ENCODE peak calls at places on chromosomes 1 and 21, in four cellular contexts. Q is IMR-90, U is K562, T is GM12878. H is an unnamed sample.
A peak's percentile ranks its signal among the peaks of the same experiment; 100 is the strongest.

GRCh38 chr1:178060789-178061556 is 32.9 kb upstream of the RASAL2 start:
- DNase-seq in Q (peak; percentile 84), T (no peak), U (no peak), H (no peak)

GRCh38 chr1:165456114-165456513 is 11.2 kb upstream of the RXRG start:
- DNase-seq in Q (no peak), U (no peak), T (no peak), H (no peak)

GRCh38 chr1:226009650-226010044 is 10.5 kb upstream of the SDE2 start:
- DNase-seq in Q (no peak), U (peak; percentile 54), T (no peak), H (no peak)

GRCh38 chr1:25123551-25123950 is 108.8 kb downstream of the SYF2 start:
- DNase-seq in T (no peak), U (no peak), Q (no peak), H (no peak)

GRCh38 chr1:152878042-152878441 is at the start of gene SMCP:
- DNase-seq in U (peak; percentile 24), T (no peak), Q (no peak), H (no peak)

GRCh38 chr1:32539584-32540571 is 651 bp downstream of the ZBTB8A start:
- DNase-seq in Q (peak; percentile 54), T (no peak), U (peak; percentile 64), H (peak; percentile 58)

GRCh38 chr1:27522148-27522859 is 32.3 kb upstream of the WASF2 start:
- DNase-seq in Q (no peak), U (no peak), T (no peak), H (peak; percentile 27)

GRCh38 chr21:41614456-41615010 is 106.6 kb upstream of the TMPRSS2 start:
- DNase-seq in U (no peak), Q (no peak), T (no peak), H (no peak)

GRCh38 chr21:43809853-43810504 is 20.6 kb downstream of the RRP1 start:
- DNase-seq in T (no peak), Q (no peak), U (no peak), H (no peak)

GRCh38 chr1:172746091-172746949 is 87.4 kb downstream of the FASLG start:
- DNase-seq in T (peak; percentile 70), Q (peak; percentile 99), U (no peak), H (peak; percentile 90)

GRCh38 chr1:180585994-180586359 is 27.2 kb downstream of the OVAAL start:
- DNase-seq in U (peak; percentile 70), Q (no peak), T (no peak), H (no peak)

GRCh38 chr1:231512147-231512698 is 16.2 kb upstream of the TSNAX start:
- DNase-seq in T (peak; percentile 20), Q (peak; percentile 54), U (no peak), H (no peak)

GRCh38 chr1:3772027-3772714 is 378 bp upstream of the SMIM1 start:
- DNase-seq in T (no peak), U (peak; percentile 99), Q (peak; percentile 62), H (peak; percentile 72)

GRCh38 chr1:41414716-41415306 is 53.6 kb downstream of the FOXO6 start:
- DNase-seq in U (no peak), T (no peak), Q (no peak), H (no peak)

GRCh38 chr1:206772228-206773002 is at the start of gene IL10:
- DNase-seq in T (no peak), Q (no peak), U (no peak), H (no peak)

GRCh38 chr1:93155335-93155734 is 24.9 kb downstream of the TMED5 start:
- DNase-seq in T (no peak), U (no peak), Q (no peak), H (peak; percentile 44)

GRCh38 chr1:61271412-61271789 is 189.0 kb downstream of the NFIA start:
- DNase-seq in U (peak; percentile 29), T (no peak), Q (no peak), H (no peak)
- TF ChIP-seq FOS in U (no peak), T (no peak), Q (no peak), H (no peak)

DNA sequence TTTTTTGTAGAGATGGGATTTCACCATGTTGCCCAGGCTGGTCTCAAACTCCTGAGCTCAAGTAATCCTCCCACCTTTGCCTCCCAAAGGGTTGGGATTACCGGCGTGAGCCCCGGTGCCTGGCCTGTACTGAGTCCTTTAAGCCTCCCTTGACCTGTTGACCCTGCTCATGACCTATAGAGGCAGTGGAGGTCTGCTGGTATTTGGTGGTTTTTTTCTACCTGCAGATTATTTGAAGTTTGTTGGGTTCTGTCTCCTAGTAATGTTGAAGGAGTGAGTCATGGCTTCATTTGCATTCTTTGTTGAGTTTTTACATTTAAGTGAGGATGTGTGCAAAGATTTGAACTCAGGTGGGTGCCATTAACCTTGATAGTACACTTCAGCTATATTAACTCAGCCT is 14.7 kb upstream of the NPPB start:
- DNase-seq in Q (no peak), T (no peak), U (no peak), H (no peak)
- H3K27me3 ChIP-seq in Q (peaks cover 56% of the 10 kb centered on the region), T (no peaks in the 10 kb centered on the region), U (no peaks in the 10 kb centered on the region), H (no peaks in the 10 kb centered on the region)

GRCh38 chr1:110083453-110084225 is 13.2 kb upstream of the ALX3 start:
- DNase-seq in U (no peak), Q (no peak), T (no peak), H (no peak)

GRCh38 chr1:110085666-110086065 is 15.2 kb upstream of the ALX3 start:
- DNase-seq in T (no peak), Q (no peak), U (no peak), H (no peak)

GRCh38 chr1:110086959-110087358 is 16.5 kb upstream of the ALX3 start:
- DNase-seq in U (no peak), Q (no peak), T (no peak), H (no peak)

GRCh38 chr1:110084226-110085078 is 14.0 kb upstream of the ALX3 start:
- DNase-seq in Q (peak; percentile 54), U (no peak), T (peak; percentile 27), H (peak; percentile 19)

GRCh38 chr1:110082477-110082876 is 12.0 kb upstream of the ALX3 start:
- DNase-seq in T (no peak), Q (no peak), U (no peak), H (no peak)
- TF ChIP-seq POLR2A in T (no peak), Q (no peak), U (no peak), H (no peak)

GRCh38 chr1:80917225-80917624 is 883.5 kb upstream of the ADGRL2 start:
- DNase-seq in Q (no peak), U (no peak), T (no peak), H (no peak)

GRCh38 chr1:80919426-80919825 is 881.3 kb upstream of the ADGRL2 start:
- DNase-seq in Q (no peak), U (no peak), T (no peak), H (no peak)

GRCh38 chr1:80915491-80915890 is 885.2 kb upstream of the ADGRL2 start:
- DNase-seq in T (no peak), U (no peak), Q (no peak), H (no peak)

GRCh38 chr1:80917826-80918225 is 882.9 kb upstream of the ADGRL2 start:
- DNase-seq in T (no peak), U (no peak), Q (no peak), H (no peak)

DNA sequence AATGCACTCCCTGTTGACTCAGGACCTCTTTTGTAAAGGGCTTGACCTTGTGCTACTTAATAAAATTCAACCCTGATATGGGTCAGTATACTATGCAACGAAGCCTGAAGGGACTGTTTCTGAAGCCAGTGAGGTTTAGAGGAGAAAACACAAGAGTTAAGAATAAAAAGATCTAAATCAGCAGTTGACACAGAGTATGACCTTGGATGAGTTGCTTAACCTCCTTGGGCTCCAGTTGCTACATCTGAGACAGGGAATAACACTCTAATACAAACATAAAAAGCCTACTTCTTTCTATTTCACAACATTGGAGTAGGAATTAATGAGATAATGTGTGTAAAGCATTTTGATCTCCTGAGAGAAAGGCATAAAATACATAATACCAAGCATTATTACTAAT is 882.4 kb upstream of the ADGRL2 start:
- DNase-seq in Q (peak; percentile 4), T (no peak), U (no peak), H (no peak)
- TF ChIP-seq FOS in Q (no peak), T (no peak), U (no peak), H (no peak)

DNA sequence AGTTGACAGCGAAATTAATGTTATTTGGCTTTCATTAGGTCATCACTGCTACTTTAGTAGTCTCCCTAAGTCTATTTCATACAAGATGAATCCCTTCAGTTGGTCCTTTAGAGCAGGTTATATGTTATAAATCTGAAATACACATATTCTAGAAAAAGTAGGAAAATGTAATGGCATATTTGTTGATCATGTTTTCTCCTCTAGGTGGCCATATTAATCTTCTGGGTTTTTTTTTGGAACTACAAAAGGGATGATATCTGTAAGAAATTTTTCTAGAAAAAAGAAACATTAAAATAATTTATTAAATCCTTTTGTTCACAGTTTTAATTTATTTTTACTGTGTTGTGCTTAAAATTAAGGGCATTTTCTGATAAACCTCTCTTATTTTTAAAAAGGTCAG is 87.9 kb downstream of the SYT14 start:
- DNase-seq in U (no peak), T (no peak), Q (no peak), H (no peak)
- H3K27me3 ChIP-seq in U (no peaks in the 10 kb centered on the region), T (no peaks in the 10 kb centered on the region), Q (no peaks in the 10 kb centered on the region), H (no peaks in the 10 kb centered on the region)

GRCh38 chr1:61742620-61743431 is 546 bp downstream of the PATJ start:
- DNase-seq in U (no peak), Q (peak; percentile 35), T (no peak), H (peak; percentile 49)
- TF ChIP-seq POLR2A in U (no peak), Q (no peak), T (no peak), H (no peak)

GRCh38 chr21:46151989-46152938 is 3.1 kb downstream of the FTCD start:
- DNase-seq in Q (no peak), T (no peak), U (no peak), H (no peak)
- TF ChIP-seq FOS in Q (no peak), T (no peak), U (no peak), H (no peak)

H was measured in endothelial cell of umbilical vein.